ENCODE peak calls at places on chromosomes 13 and 19, in eight cellular contexts. C, I, V, X, A, R, P and E are unnamed samples.

GRCh38 chr13:23866420-23867026 is 22.7 kb downstream of the MIPEP start:
- DNase-seq in C (no peak), I (no peak), V (no peak), X (no peak), A (no peak), R (no peak), P (no peak), E (no peak)

GRCh38 chr19:16121967-16122366 is 10.3 kb downstream of the RAB8A start:
- DNase-seq in C (no peak), I (no peak), V (no peak), X (no peak), A (no peak), R (no peak), P (no peak), E (no peak)

GRCh38 chr13:24263652-24264051 is 45.7 kb upstream of the C1QTNF9 start:
- DNase-seq in C (no peak), I (peak; percentile 40), V (peak; percentile 86), X (no peak), A (no peak), R (peak; percentile 45), P (no peak), E (peak; percentile 39)

GRCh38 chr19:23932878-23933277 is 18.2 kb downstream of the ZNF726 start:
- DNase-seq in C (no peak), I (no peak), V (no peak), X (no peak), A (no peak), R (no peak), P (no peak), E (no peak)

GRCh38 chr13:113209336-113209879 is at the start of gene CUL4A:
- DNase-seq in C (no peak), I (peak; percentile 73), V (peak; percentile 69), X (peak; percentile 90), A (peak; percentile 82), R (peak; percentile 61), P (peak; percentile 86), E (peak; percentile 70)

GRCh38 chr19:49859838-49860715 is 7.3 kb downstream of the PNKP start:
- DNase-seq in C (no peak), I (no peak), V (no peak), X (no peak), A (no peak), R (no peak), P (no peak), E (no peak)

GRCh38 chr13:99982021-99982740 is 597 bp downstream of the ZIC2 start:
- DNase-seq in C (no peak), I (no peak), V (no peak), X (peak; percentile 62), A (no peak), R (no peak), P (peak; percentile 71), E (peak; percentile 46)

GRCh38 chr19:17095141-17095919 is 19.8 kb downstream of the MYO9B start:
- DNase-seq in C (no peak), I (peak; percentile 78), V (peak; percentile 66), X (no peak), A (no peak), R (no peak), P (no peak), E (no peak)

GRCh38 chr13:37700887-37701286 is 102.3 kb upstream of the POSTN start:
- DNase-seq in C (no peak), I (peak; percentile 37), V (peak; percentile 65), X (no peak), A (no peak), R (no peak), P (no peak), E (peak; percentile 16)

GRCh38 chr19:750640-751423 is at the start of gene MISP:
- DNase-seq in C (no peak), I (no peak), V (no peak), X (no peak), A (peak; percentile 36), R (no peak), P (no peak), E (no peak)

GRCh38 chr19:10625762-10626138 is 397 bp downstream of the SLC44A2 start:
- DNase-seq in C (no peak), I (no peak), V (no peak), X (no peak), A (no peak), R (no peak), P (no peak), E (no peak)

GRCh38 chr19:862529-863304 is 3.3 kb downstream of the CFD start:
- DNase-seq in C (no peak), I (no peak), V (peak; percentile 54), X (peak; percentile 79), A (peak; percentile 66), R (no peak), P (no peak), E (peak; percentile 36)

GRCh38 chr19:14366529-14366928 is 14.7 kb upstream of the ADGRE5 start:
- DNase-seq in C (peak; percentile 46), I (peak; percentile 30), V (peak; percentile 92), X (peak; percentile 67), A (peak; percentile 75), R (peak; percentile 69), P (peak; percentile 52), E (peak; percentile 70)
- H3K4me3 ChIP-seq in C (no peak overlapping the region), I (no peak overlapping the region), V (no peak overlapping the region), X (no peak overlapping the region), A (no peak overlapping the region), R (no peak overlapping the region), P (no peak overlapping the region), E (no peak overlapping the region)

DNA sequence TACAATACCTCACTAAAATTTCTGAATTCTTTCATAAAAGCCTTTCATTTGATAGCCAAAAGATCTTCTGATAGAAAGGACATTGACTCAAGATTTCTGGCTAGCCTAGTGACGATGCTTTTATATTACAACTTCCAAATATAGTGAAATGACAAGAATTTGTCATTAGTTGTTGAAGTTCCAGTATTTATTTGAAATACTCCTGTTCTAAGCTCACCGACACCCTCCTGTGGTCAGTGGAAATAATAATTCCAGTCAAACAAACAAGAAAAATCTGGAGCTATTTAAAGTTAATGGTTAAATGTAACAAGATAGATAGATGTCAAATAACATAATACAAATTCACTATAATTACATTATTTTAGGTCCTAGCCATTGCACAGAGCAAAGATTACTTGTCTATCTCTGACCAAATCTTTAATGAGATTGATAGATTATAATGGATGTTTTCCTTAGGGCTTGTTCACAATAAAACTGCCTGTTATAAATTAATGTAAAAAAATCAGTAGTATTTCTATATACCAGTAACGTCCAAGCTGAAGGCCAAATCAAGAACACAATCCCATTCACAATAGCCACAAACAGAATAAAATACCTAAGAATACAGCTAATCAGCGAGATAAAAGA is 195.5 kb downstream of the RGCC start:
- DNase-seq in C (no peak), I (peak; percentile 78), V (peak; percentile 85), X (peak; percentile 14), A (no peak), R (peak; percentile 62), P (peak; percentile 65), E (peak; percentile 78)
- TF ChIP-seq CTCF in C (peak; percentile 73), I (peak; percentile 73), V (peak; percentile 57), X (peak; percentile 54), A (peak; percentile 51), R (peak; percentile 69), P (peak; percentile 21), E (peak; percentile 45)

DNA sequence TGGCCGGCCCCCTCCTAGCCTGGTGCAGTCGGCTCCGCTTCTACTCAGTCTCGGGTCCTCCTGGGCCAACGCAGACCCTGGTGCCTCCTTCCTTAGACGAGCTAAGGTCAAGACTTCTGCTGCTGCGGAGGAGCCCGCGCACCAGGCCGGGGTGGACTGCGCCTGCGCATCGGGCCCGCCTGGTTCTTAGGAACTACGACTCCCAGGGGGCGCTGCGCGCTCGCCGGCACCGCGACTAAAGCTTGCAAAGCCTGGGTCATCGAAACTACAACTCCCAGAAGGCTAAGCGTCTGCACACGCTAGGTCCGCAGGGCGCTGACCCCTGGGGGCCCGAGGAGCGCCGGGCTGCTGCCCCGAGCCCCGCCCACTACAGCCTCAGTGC is at the start of gene ZNF835:
- DNase-seq in C (peak; percentile 28), I (no peak), V (peak; percentile 38), X (peak; percentile 57), A (peak; percentile 88), R (no peak), P (no peak), E (peak; percentile 17)
- H3K4me3 ChIP-seq in C (peak within 1 kb of the TSS; percentile 22), I (no peak within 1 kb of the TSS), V (peak within 1 kb of the TSS; percentile 22), X (peak within 1 kb of the TSS; percentile 14), A (peak within 1 kb of the TSS; percentile 2), R (no peak within 1 kb of the TSS), P (no peak within 1 kb of the TSS), E (peak within 1 kb of the TSS; percentile 17)

GRCh38 chr13:112131740-112132113 is 64.8 kb downstream of the SOX1 start:
- DNase-seq in C (no peak), I (no peak), V (no peak), X (no peak), A (no peak), R (no peak), P (no peak), E (no peak)

GRCh38 chr13:112133489-112134149 is 66.7 kb downstream of the SOX1 start:
- DNase-seq in C (no peak), I (no peak), V (no peak), X (no peak), A (no peak), R (no peak), P (no peak), E (no peak)

GRCh38 chr13:112131081-112131739 is 64.3 kb downstream of the SOX1 start:
- DNase-seq in C (no peak), I (no peak), V (no peak), X (no peak), A (no peak), R (no peak), P (no peak), E (no peak)

GRCh38 chr13:112132619-112133018 is 65.7 kb downstream of the SOX1 start:
- DNase-seq in C (no peak), I (no peak), V (no peak), X (no peak), A (no peak), R (no peak), P (no peak), E (no peak)

DNA sequence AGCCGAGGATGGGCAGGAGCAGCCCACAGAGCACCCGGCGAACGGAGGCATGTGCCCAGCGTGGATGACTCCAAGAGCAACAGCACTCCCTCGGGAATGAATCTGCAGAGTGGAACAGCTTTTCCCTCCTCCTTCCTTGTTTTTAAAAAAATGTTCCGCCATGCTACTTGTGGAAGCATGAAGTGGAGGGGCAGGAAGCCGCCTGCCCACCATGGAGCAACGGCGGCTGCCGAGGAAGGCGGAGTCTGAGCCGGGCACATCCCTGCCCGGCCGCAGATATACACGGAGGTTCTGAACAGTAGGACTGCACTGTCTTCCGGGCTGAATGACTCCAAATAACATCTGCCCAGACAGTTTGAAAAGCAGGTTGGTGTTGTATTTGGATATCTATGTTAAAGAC is 65.2 kb downstream of the SOX1 start:
- DNase-seq in C (no peak), I (no peak), V (no peak), X (no peak), A (no peak), R (no peak), P (no peak), E (no peak)
- TF ChIP-seq CTCF in C (no peak), I (no peak), V (no peak), X (no peak), A (no peak), R (no peak), P (no peak), E (no peak)

GRCh38 chr19:47097396-47098217 is 16.0 kb downstream of the ZC3H4 start:
- DNase-seq in C (no peak), I (no peak), V (no peak), X (no peak), A (no peak), R (no peak), P (no peak), E (no peak)
- H3K4me3 ChIP-seq in C (no peak overlapping the region), I (no peak overlapping the region), V (no peak overlapping the region), X (no peak overlapping the region), A (no peak overlapping the region), R (no peak overlapping the region), P (no peak overlapping the region), E (no peak overlapping the region)